ENCODE peak calls at places on chromosome 6, in six cellular contexts. One of them, this sample, is unnamed.

GRCh38 chr6:165814669-165815068 is 151.6 kb upstream of the PDE10A start:
- DNase-seq in posterior vena cava: no peak
- DNase-seq in NCI-H1105: no peak
- DNase-seq in T47D: no peak
- DNase-seq in LoVo: no peak
- DNase-seq in astrocyte: no peak
- DNase-seq in this sample: no peak

GRCh38 chr6:139448094-139448649 is 73.7 kb upstream of the CITED2 start:
- DNase-seq in T47D: no peak
- DNase-seq in astrocyte: peak; percentile 38
- DNase-seq in posterior vena cava: no peak
- DNase-seq in LoVo: no peak
- DNase-seq in NCI-H1105: no peak
- DNase-seq in this sample: peak; percentile 63

GRCh38 chr6:39984051-39984450 is 49.8 kb upstream of the MOCS1 start:
- DNase-seq in astrocyte: no peak
- DNase-seq in posterior vena cava: no peak
- DNase-seq in T47D: no peak
- DNase-seq in NCI-H1105: no peak
- DNase-seq in LoVo: no peak
- DNase-seq in this sample: no peak

GRCh38 chr6:44059359-44060342 is 67.6 kb downstream of the MRPL14 start:
- DNase-seq in astrocyte: peak; percentile 91
- DNase-seq in posterior vena cava: no peak
- DNase-seq in NCI-H1105: no peak
- DNase-seq in LoVo: no peak
- DNase-seq in T47D: no peak
- DNase-seq in this sample: peak; percentile 59

GRCh38 chr6:110287462-110288341 is 70.4 kb downstream of the METTL24 start:
- DNase-seq in LoVo: peak; percentile 24
- DNase-seq in astrocyte: no peak
- DNase-seq in T47D: no peak
- DNase-seq in posterior vena cava: no peak
- DNase-seq in NCI-H1105: no peak
- DNase-seq in this sample: no peak

GRCh38 chr6:81977488-81977887 is 225.0 kb upstream of the TENT5A start:
- DNase-seq in LoVo: no peak
- DNase-seq in astrocyte: peak; percentile 49
- DNase-seq in T47D: no peak
- DNase-seq in posterior vena cava: no peak
- DNase-seq in NCI-H1105: no peak
- DNase-seq in this sample: peak; percentile 59

GRCh38 chr6:148166339-148166949 is 176.2 kb upstream of the SASH1 start:
- DNase-seq in LoVo: peak; percentile 59
- DNase-seq in astrocyte: peak; percentile 39
- DNase-seq in NCI-H1105: peak; percentile 9
- DNase-seq in T47D: no peak
- DNase-seq in posterior vena cava: no peak
- DNase-seq in this sample: peak; percentile 72

GRCh38 chr6:74114428-74114827 is 418.4 kb downstream of the CD109 start:
- DNase-seq in NCI-H1105: no peak
- DNase-seq in LoVo: no peak
- DNase-seq in T47D: no peak
- DNase-seq in astrocyte: no peak
- DNase-seq in posterior vena cava: no peak
- DNase-seq in this sample: peak; percentile 35

GRCh38 chr6:46290916-46291633 is 120.3 kb upstream of the ENPP5 start:
- DNase-seq in posterior vena cava: no peak
- DNase-seq in T47D: no peak
- DNase-seq in LoVo: no peak
- DNase-seq in NCI-H1105: no peak
- DNase-seq in astrocyte: no peak
- DNase-seq in this sample: no peak

GRCh38 chr6:21952367-21952766 is 344.5 kb downstream of the PRL start:
- DNase-seq in posterior vena cava: no peak
- DNase-seq in astrocyte: no peak
- DNase-seq in NCI-H1105: no peak
- DNase-seq in T47D: no peak
- DNase-seq in LoVo: no peak
- DNase-seq in this sample: no peak

GRCh38 chr6:137056121-137056880 is 11.5 kb upstream of the IL20RA start:
- DNase-seq in LoVo: peak; percentile 78
- DNase-seq in T47D: no peak
- DNase-seq in posterior vena cava: no peak
- DNase-seq in NCI-H1105: no peak
- DNase-seq in astrocyte: peak; percentile 24
- DNase-seq in this sample: no peak

GRCh38 chr6:169247419-169247818 is 6.2 kb downstream of the THBS2 start:
- DNase-seq in astrocyte: no peak
- DNase-seq in LoVo: no peak
- DNase-seq in T47D: no peak
- DNase-seq in posterior vena cava: no peak
- DNase-seq in NCI-H1105: no peak
- DNase-seq in this sample: no peak

GRCh38 chr6:109336221-109336955 is 45.9 kb downstream of the CD164 start:
- DNase-seq in T47D: peak; percentile 26
- DNase-seq in LoVo: peak; percentile 85
- DNase-seq in NCI-H1105: no peak
- DNase-seq in posterior vena cava: no peak
- DNase-seq in astrocyte: no peak
- DNase-seq in this sample: peak; percentile 56

GRCh38 chr6:3282461-3283236 is 23.9 kb downstream of the PSMG4 start:
- DNase-seq in NCI-H1105: no peak
- DNase-seq in LoVo: no peak
- DNase-seq in T47D: no peak
- DNase-seq in posterior vena cava: peak; percentile 37
- DNase-seq in astrocyte: peak; percentile 15
- DNase-seq in this sample: no peak

GRCh38 chr6:26053929-26054658 is 33.1 kb upstream of the HFE start:
- DNase-seq in posterior vena cava: no peak
- DNase-seq in astrocyte: no peak
- DNase-seq in NCI-H1105: no peak
- DNase-seq in T47D: no peak
- DNase-seq in LoVo: no peak
- DNase-seq in this sample: peak; percentile 16

GRCh38 chr6:79277109-79277508 is 42.6 kb upstream of the HMGN3 start:
- DNase-seq in LoVo: no peak
- DNase-seq in astrocyte: peak; percentile 14
- DNase-seq in posterior vena cava: no peak
- DNase-seq in NCI-H1105: no peak
- DNase-seq in T47D: no peak
- DNase-seq in this sample: peak; percentile 1

GRCh38 chr6:90097357-90097756 is 199.3 kb downstream of the BACH2 start:
- DNase-seq in posterior vena cava: no peak
- DNase-seq in LoVo: no peak
- DNase-seq in astrocyte: peak; percentile 55
- DNase-seq in T47D: no peak
- DNase-seq in NCI-H1105: no peak
- DNase-seq in this sample: no peak

GRCh38 chr6:43274916-43275597 is 23.0 kb upstream of the SLC22A7 start:
- DNase-seq in NCI-H1105: peak; percentile 17
- DNase-seq in T47D: no peak
- DNase-seq in posterior vena cava: no peak
- DNase-seq in LoVo: peak; percentile 22
- DNase-seq in astrocyte: no peak
- DNase-seq in this sample: no peak

This sample was measured in IMR-90.